ENCODE peak calls at places on chromosomes 4 and X, in eight cellular contexts. One of them, this sample, is unnamed. For H3K9me2, the result is how much of the 10 kb centered on the place peaks cover.

GRCh38 chr4:79292008-79292407 is 33.9 kb downstream of the NAA11 start:
- DNase-seq in GM23338: no peak
- DNase-seq in OCI-LY7: no peak
- DNase-seq in MM.1S: no peak
- DNase-seq in HCT116: no peak
- DNase-seq in SK-N-SH: no peak
- DNase-seq in hepatocyte: no peak
- DNase-seq in PC-9: no peak
- DNase-seq in this sample: no peak

GRCh38 chrX:108261541-108262218 is 170.1 kb downstream of the ATG4A start:
- DNase-seq in SK-N-SH: no peak
- DNase-seq in HCT116: no peak
- DNase-seq in hepatocyte: peak
- DNase-seq in PC-9: no peak
- DNase-seq in GM23338: no peak
- DNase-seq in OCI-LY7: no peak
- DNase-seq in MM.1S: no peak
- DNase-seq in this sample: peak

GRCh38 chr4:114040319-114041116 is 61.1 kb upstream of the ARSJ start:
- DNase-seq in HCT116: no peak
- DNase-seq in PC-9: peak
- DNase-seq in GM23338: no peak
- DNase-seq in MM.1S: peak
- DNase-seq in hepatocyte: no peak
- DNase-seq in SK-N-SH: peak
- DNase-seq in OCI-LY7: no peak
- DNase-seq in this sample: peak

GRCh38 chr4:66777097-66777496 is 768.2 kb downstream of the CENPC start:
- DNase-seq in GM23338: no peak
- DNase-seq in MM.1S: no peak
- DNase-seq in PC-9: no peak
- DNase-seq in hepatocyte: no peak
- DNase-seq in OCI-LY7: no peak
- DNase-seq in HCT116: no peak
- DNase-seq in SK-N-SH: no peak
- DNase-seq in this sample: peak

GRCh38 chr4:6507345-6507744 is 34.9 kb upstream of the PPP2R2C start:
- DNase-seq in HCT116: no peak
- DNase-seq in GM23338: no peak
- DNase-seq in hepatocyte: no peak
- DNase-seq in SK-N-SH: no peak
- DNase-seq in PC-9: no peak
- DNase-seq in OCI-LY7: no peak
- DNase-seq in MM.1S: no peak
- DNase-seq in this sample: no peak

GRCh38 chr4:35461931-35462659 is 782.2 kb downstream of the ARAP2 start:
- DNase-seq in hepatocyte: no peak
- DNase-seq in GM23338: peak
- DNase-seq in SK-N-SH: no peak
- DNase-seq in MM.1S: peak
- DNase-seq in PC-9: no peak
- DNase-seq in HCT116: no peak
- DNase-seq in OCI-LY7: no peak
- DNase-seq in this sample: peak

GRCh38 chr4:162347492-162348213 is 183.9 kb upstream of the FSTL5 start:
- DNase-seq in PC-9: no peak
- DNase-seq in OCI-LY7: no peak
- DNase-seq in hepatocyte: no peak
- DNase-seq in SK-N-SH: peak
- DNase-seq in HCT116: no peak
- DNase-seq in MM.1S: peak
- DNase-seq in GM23338: no peak
- DNase-seq in this sample: no peak

GRCh38 chrX:66633541-66633940 is 5.3 kb downstream of the EDA2R start:
- DNase-seq in GM23338: no peak
- DNase-seq in MM.1S: no peak
- DNase-seq in SK-N-SH: no peak
- DNase-seq in HCT116: no peak
- DNase-seq in hepatocyte: no peak
- DNase-seq in OCI-LY7: no peak
- DNase-seq in PC-9: no peak
- DNase-seq in this sample: no peak

GRCh38 chr4:101178731-101179130 is 168.6 kb downstream of the PPP3CA start:
- DNase-seq in MM.1S: no peak
- DNase-seq in PC-9: no peak
- DNase-seq in GM23338: no peak
- DNase-seq in HCT116: no peak
- DNase-seq in SK-N-SH: no peak
- DNase-seq in hepatocyte: no peak
- DNase-seq in OCI-LY7: no peak
- DNase-seq in this sample: peak

GRCh38 chrX:38166478-38167083 is 54.1 kb downstream of the SRPX start:
- DNase-seq in PC-9: no peak
- DNase-seq in HCT116: peak
- DNase-seq in OCI-LY7: peak
- DNase-seq in GM23338: peak
- DNase-seq in hepatocyte: peak
- DNase-seq in MM.1S: peak
- DNase-seq in SK-N-SH: peak
- DNase-seq in this sample: peak

GRCh38 chrX:44570524-44570923 is 27.9 kb upstream of the FUNDC1 start:
- DNase-seq in SK-N-SH: no peak
- DNase-seq in HCT116: no peak
- DNase-seq in PC-9: no peak
- DNase-seq in MM.1S: no peak
- DNase-seq in OCI-LY7: no peak
- DNase-seq in hepatocyte: no peak
- DNase-seq in GM23338: no peak
- DNase-seq in this sample: peak

GRCh38 chr4:78518551-78518950 is 33.0 kb upstream of the ANXA3 start:
- DNase-seq in MM.1S: no peak
- DNase-seq in GM23338: no peak
- DNase-seq in OCI-LY7: no peak
- DNase-seq in hepatocyte: no peak
- DNase-seq in SK-N-SH: no peak
- DNase-seq in PC-9: no peak
- DNase-seq in HCT116: no peak
- DNase-seq in this sample: no peak

GRCh38 chrX:41491267-41492004 is 44.3 kb downstream of the NYX start:
- DNase-seq in HCT116: peak
- DNase-seq in GM23338: peak
- DNase-seq in hepatocyte: peak
- DNase-seq in SK-N-SH: no peak
- DNase-seq in PC-9: peak
- DNase-seq in OCI-LY7: no peak
- DNase-seq in MM.1S: no peak
- DNase-seq in this sample: peak

GRCh38 chr4:119026662-119027444 is 108.8 kb upstream of the MYOZ2 start:
- DNase-seq in MM.1S: no peak
- DNase-seq in PC-9: no peak
- DNase-seq in hepatocyte: no peak
- DNase-seq in OCI-LY7: no peak
- DNase-seq in SK-N-SH: no peak
- DNase-seq in GM23338: peak
- DNase-seq in HCT116: no peak
- DNase-seq in this sample: no peak

GRCh38 chr4:66266035-66266434 is 595.7 kb upstream of the EPHA5 start:
- DNase-seq in HCT116: no peak
- DNase-seq in SK-N-SH: no peak
- DNase-seq in PC-9: no peak
- DNase-seq in MM.1S: no peak
- DNase-seq in GM23338: peak
- DNase-seq in hepatocyte: no peak
- DNase-seq in OCI-LY7: no peak
- DNase-seq in this sample: no peak

GRCh38 chr4:127809173-127809800 is 27.2 kb downstream of the HSPA4L start:
- DNase-seq in hepatocyte: peak
- DNase-seq in OCI-LY7: no peak
- DNase-seq in PC-9: no peak
- DNase-seq in GM23338: peak
- DNase-seq in MM.1S: no peak
- DNase-seq in HCT116: no peak
- DNase-seq in SK-N-SH: no peak
- DNase-seq in this sample: no peak

GRCh38 chr4:15314974-15315373 is 112.9 kb upstream of the C1QTNF7 start:
- DNase-seq in PC-9: no peak
- DNase-seq in OCI-LY7: no peak
- DNase-seq in SK-N-SH: no peak
- DNase-seq in hepatocyte: no peak
- DNase-seq in HCT116: no peak
- DNase-seq in GM23338: no peak
- DNase-seq in MM.1S: no peak
- DNase-seq in this sample: no peak

GRCh38 chr4:127203561-127204260 is 429.0 kb upstream of the INTU start:
- DNase-seq in HCT116: no peak
- DNase-seq in hepatocyte: no peak
- DNase-seq in OCI-LY7: no peak
- DNase-seq in MM.1S: no peak
- DNase-seq in GM23338: peak
- DNase-seq in PC-9: no peak
- DNase-seq in SK-N-SH: no peak
- DNase-seq in this sample: peak

GRCh38 chr4:38717604-38718003 is 53.6 kb downstream of the KLF3 start:
- DNase-seq in PC-9: no peak
- DNase-seq in hepatocyte: no peak
- DNase-seq in HCT116: no peak
- DNase-seq in GM23338: no peak
- DNase-seq in OCI-LY7: no peak
- DNase-seq in MM.1S: no peak
- DNase-seq in SK-N-SH: no peak
- DNase-seq in this sample: no peak

GRCh38 chr4:176277162-176277904 is 8.3 kb upstream of the ASB5 start:
- DNase-seq in HCT116: peak
- DNase-seq in GM23338: peak
- DNase-seq in MM.1S: peak
- DNase-seq in hepatocyte: peak
- DNase-seq in PC-9: peak
- DNase-seq in OCI-LY7: peak
- DNase-seq in SK-N-SH: peak
- DNase-seq in this sample: peak
- H2AFZ ChIP-seq in HCT116: peak
- H2AFZ ChIP-seq in GM23338: peak
- H2AFZ ChIP-seq in MM.1S: no peak
- H2AFZ ChIP-seq in hepatocyte: no peak
- H2AFZ ChIP-seq in PC-9: no peak
- H2AFZ ChIP-seq in OCI-LY7: no peak
- H2AFZ ChIP-seq in SK-N-SH: no peak
- H2AFZ ChIP-seq in this sample: peak

DNA sequence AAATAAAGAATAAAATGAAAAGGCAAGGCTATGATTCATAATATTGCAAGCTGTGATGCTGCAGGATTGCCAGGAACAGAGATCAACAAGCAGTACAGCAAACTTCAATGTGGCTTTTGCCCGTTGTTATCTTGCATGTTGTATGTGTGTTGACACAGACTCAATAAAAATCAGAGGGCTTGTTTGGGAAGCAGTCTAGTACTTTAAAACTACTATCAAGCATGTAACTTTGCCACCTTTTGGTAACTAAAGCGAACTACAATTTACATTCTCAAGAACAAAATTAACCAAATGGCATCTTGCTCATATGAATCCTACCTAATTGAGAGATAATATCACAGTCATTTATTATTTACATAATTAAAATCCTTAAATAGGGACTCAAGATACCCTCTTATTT is 79.8 kb upstream of the GPM6A start:
- DNase-seq in SK-N-SH: peak
- DNase-seq in hepatocyte: peak
- DNase-seq in GM23338: peak
- DNase-seq in PC-9: no peak
- DNase-seq in HCT116: peak
- DNase-seq in MM.1S: peak
- DNase-seq in OCI-LY7: peak
- DNase-seq in this sample: peak
- TF ChIP-seq CTCF in SK-N-SH: peak
- TF ChIP-seq CTCF in hepatocyte: peak
- TF ChIP-seq CTCF in GM23338: peak
- TF ChIP-seq CTCF in PC-9: peak
- TF ChIP-seq CTCF in HCT116: peak
- TF ChIP-seq CTCF in MM.1S: peak
- TF ChIP-seq CTCF in OCI-LY7: peak
- TF ChIP-seq CTCF in this sample: peak

GRCh38 chr4:93852680-93853079 is 24.1 kb downstream of the ATOH1 start:
- DNase-seq in GM23338: no peak
- DNase-seq in SK-N-SH: no peak
- DNase-seq in hepatocyte: no peak
- DNase-seq in OCI-LY7: no peak
- DNase-seq in HCT116: no peak
- DNase-seq in PC-9: no peak
- DNase-seq in MM.1S: no peak
- DNase-seq in this sample: no peak

GRCh38 chr4:93855926-93856325 is 27.4 kb downstream of the ATOH1 start:
- DNase-seq in SK-N-SH: no peak
- DNase-seq in PC-9: no peak
- DNase-seq in GM23338: no peak
- DNase-seq in OCI-LY7: no peak
- DNase-seq in hepatocyte: no peak
- DNase-seq in MM.1S: no peak
- DNase-seq in HCT116: no peak
- DNase-seq in this sample: no peak
- H3K9me2 ChIP-seq in SK-N-SH: under half
- H3K9me2 ChIP-seq in PC-9: under half
- H3K9me2 ChIP-seq in GM23338: under half
- H3K9me2 ChIP-seq in OCI-LY7: under half
- H3K9me2 ChIP-seq in hepatocyte: under half
- H3K9me2 ChIP-seq in MM.1S: under half
- H3K9me2 ChIP-seq in HCT116: under half
- H3K9me2 ChIP-seq in this sample: under half

GRCh38 chr4:48483777-48484493 is 792 bp downstream of the SLC10A4 start:
- DNase-seq in PC-9: no peak
- DNase-seq in hepatocyte: peak
- DNase-seq in SK-N-SH: peak
- DNase-seq in GM23338: peak
- DNase-seq in HCT116: no peak
- DNase-seq in MM.1S: no peak
- DNase-seq in OCI-LY7: no peak
- DNase-seq in this sample: no peak
- H2AFZ ChIP-seq in PC-9: no peak
- H2AFZ ChIP-seq in hepatocyte: peak
- H2AFZ ChIP-seq in SK-N-SH: peak
- H2AFZ ChIP-seq in GM23338: peak
- H2AFZ ChIP-seq in HCT116: no peak
- H2AFZ ChIP-seq in MM.1S: no peak
- H2AFZ ChIP-seq in OCI-LY7: no peak
- H2AFZ ChIP-seq in this sample: no peak

DNA sequence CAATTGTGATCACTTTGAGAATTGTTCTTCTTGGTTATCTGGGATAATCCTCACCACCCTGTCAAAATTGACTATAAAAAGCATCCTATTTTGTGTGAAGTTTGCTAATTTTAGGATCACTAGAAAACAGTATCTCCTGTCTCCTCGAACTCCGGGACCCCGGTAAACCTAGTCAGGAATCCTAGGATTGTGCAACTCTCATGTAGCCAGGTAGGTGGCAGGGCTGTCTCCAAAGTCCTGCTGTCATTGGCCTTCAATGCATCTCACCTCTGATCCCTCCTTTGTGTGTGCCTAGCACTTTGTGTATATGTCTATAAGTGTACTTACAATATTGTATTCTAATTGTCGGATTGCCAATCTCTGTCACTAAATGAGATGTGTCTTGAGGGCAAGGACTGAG is 1564.8 kb downstream of the RPA4 start:
- DNase-seq in GM23338: peak
- DNase-seq in PC-9: no peak
- DNase-seq in HCT116: no peak
- DNase-seq in OCI-LY7: no peak
- DNase-seq in SK-N-SH: no peak
- DNase-seq in hepatocyte: no peak
- DNase-seq in MM.1S: no peak
- DNase-seq in this sample: no peak
- TF ChIP-seq CTCF in GM23338: peak
- TF ChIP-seq CTCF in PC-9: no peak
- TF ChIP-seq CTCF in HCT116: no peak
- TF ChIP-seq CTCF in OCI-LY7: no peak
- TF ChIP-seq CTCF in SK-N-SH: no peak
- TF ChIP-seq CTCF in hepatocyte: no peak
- TF ChIP-seq CTCF in MM.1S: no peak
- TF ChIP-seq CTCF in this sample: no peak